ENCODE peak calls at places on chromosomes 11 and 22, in five cellular contexts. E is stomach, N is heart left ventricle, V is PC-9, J is HCT116. Y is an unnamed sample.

GRCh38 chr22:48660795-48661740 is 1166.6 kb downstream of the BRD1 start:
- DNase-seq in N (no peak), E (no peak), V (no peak), J (no peak), Y (no peak)

GRCh38 chr22:33923660-33924246 is 3.5 kb upstream of the LARGE1 start:
- DNase-seq in V (peak; percentile 55), E (peak; percentile 71), J (peak; percentile 27), N (peak; percentile 58), Y (peak; percentile 23)

GRCh38 chr11:126186031-126186698 is 25.3 kb downstream of the RPUSD4 start:
- DNase-seq in N (peak; percentile 74), V (no peak), E (no peak), J (no peak), Y (no peak)

GRCh38 chr11:47524200-47524874 is 28.6 kb downstream of the CELF1 start:
- DNase-seq in J (no peak), V (no peak), E (peak; percentile 36), N (peak; percentile 45), Y (no peak)

GRCh38 chr11:36464720-36465119 is 45.4 kb downstream of the TRAF6 start:
- DNase-seq in V (no peak), J (no peak), E (no peak), N (no peak), Y (no peak)

GRCh38 chr11:17046690-17047089 is 30.8 kb downstream of the RPS13 start:
- DNase-seq in J (no peak), V (no peak), E (no peak), N (no peak), Y (no peak)

GRCh38 chr22:43829904-43830851 is 18.1 kb upstream of the EFCAB6 start:
- DNase-seq in N (peak; percentile 93), V (no peak), E (no peak), J (no peak), Y (no peak)

GRCh38 chr11:6825333-6825744 is 20.1 kb upstream of the OR10A5 start:
- DNase-seq in J (no peak), N (no peak), E (no peak), V (no peak), Y (no peak)

GRCh38 chr11:117771197-117771596 is 25.8 kb downstream of the DSCAML1 start:
- DNase-seq in E (no peak), N (no peak), J (no peak), V (no peak), Y (no peak)

GRCh38 chr11:12019867-12020416 is 11.5 kb upstream of the DKK3 start:
- DNase-seq in E (no peak), N (no peak), J (no peak), V (no peak), Y (no peak)

GRCh38 chr11:6618117-6619020 is 853 bp downstream of the TPP1 start:
- DNase-seq in N (no peak), E (peak; percentile 49), J (no peak), V (no peak), Y (peak; percentile 59)

GRCh38 chr11:72721689-72722049 is 30.5 kb downstream of the ARAP1 start:
- DNase-seq in J (no peak), N (peak; percentile 70), E (peak; percentile 40), V (no peak), Y (no peak)

GRCh38 chr22:43474161-43475101 is 62.6 kb downstream of the MPPED1 start:
- DNase-seq in E (no peak), N (no peak), J (no peak), V (no peak), Y (no peak)

GRCh38 chr11:34492806-34493414 is 20.7 kb downstream of the ELF5 start:
- DNase-seq in E (peak; percentile 74), V (peak; percentile 41), N (peak; percentile 62), J (peak; percentile 60), Y (no peak)

GRCh38 chr22:45911601-45912271 is 65.2 kb downstream of the WNT7B start:
- DNase-seq in V (peak; percentile 92), N (peak; percentile 83), J (no peak), E (peak; percentile 36), Y (no peak)

GRCh38 chr22:45441158-45441557 is 27.7 kb downstream of the RIBC2 start:
- DNase-seq in N (peak; percentile 78), J (peak; percentile 42), V (peak; percentile 81), E (peak; percentile 35), Y (no peak)

GRCh38 chr11:60924906-60925684 is 835 bp downstream of the TMEM132A start:
- DNase-seq in N (no peak), E (no peak), V (no peak), J (no peak), Y (no peak)

GRCh38 chr22:49992921-49993648 is 19.5 kb downstream of the IL17REL start:
- DNase-seq in J (no peak), E (peak; percentile 80), N (peak; percentile 72), V (peak; percentile 32), Y (no peak)

GRCh38 chr11:78060533-78060932 is 3.1 kb upstream of the THRSP start:
- DNase-seq in J (no peak), V (no peak), N (no peak), E (no peak), Y (no peak)
- H3K27ac ChIP-seq in J (no peak overlapping the region), V (no peak overlapping the region), N (no peak overlapping the region), E (no peak overlapping the region), Y (no peak overlapping the region)

DNA sequence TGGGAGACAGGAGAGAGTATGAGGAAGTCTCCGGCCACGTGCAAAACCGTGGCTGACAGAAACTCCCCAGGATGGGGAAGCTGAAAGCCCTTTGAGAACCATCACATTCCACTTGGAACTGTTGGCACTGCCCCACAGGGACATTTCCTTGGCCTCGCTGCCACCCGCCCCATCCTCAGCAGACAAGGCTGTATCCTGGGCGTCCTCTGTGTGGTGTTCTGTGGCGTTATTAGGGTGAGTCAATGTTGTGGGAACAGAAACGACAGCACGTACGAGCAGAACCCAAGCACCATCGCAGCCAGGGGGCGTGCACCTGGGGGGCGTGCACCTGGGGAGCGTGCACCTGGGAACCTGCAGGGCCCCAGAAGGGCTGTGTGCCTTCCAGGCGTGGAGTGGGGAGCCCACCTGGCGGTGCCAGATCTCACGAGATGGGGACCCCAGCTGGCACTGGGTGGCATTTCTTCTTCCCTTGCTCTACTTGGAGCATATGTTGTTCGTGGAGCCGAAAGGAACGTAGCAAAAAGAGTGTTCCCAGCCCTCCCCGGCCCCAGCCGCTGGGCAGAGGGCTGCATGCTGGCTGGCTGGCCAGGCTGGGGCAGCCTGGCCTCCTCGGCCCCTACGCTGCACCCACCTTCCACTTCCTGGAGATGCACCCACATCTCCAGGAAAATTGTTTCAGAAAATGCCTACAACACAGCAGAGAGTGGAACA is 35.4 kb downstream of the NFAM1 start:
- DNase-seq in J (peak; percentile 3), E (no peak), N (peak; percentile 57), V (no peak), Y (no peak)
- TF ChIP-seq CTCF in J (peak; percentile 38), E (no peak), N (no peak), V (no peak), Y (no peak)

DNA sequence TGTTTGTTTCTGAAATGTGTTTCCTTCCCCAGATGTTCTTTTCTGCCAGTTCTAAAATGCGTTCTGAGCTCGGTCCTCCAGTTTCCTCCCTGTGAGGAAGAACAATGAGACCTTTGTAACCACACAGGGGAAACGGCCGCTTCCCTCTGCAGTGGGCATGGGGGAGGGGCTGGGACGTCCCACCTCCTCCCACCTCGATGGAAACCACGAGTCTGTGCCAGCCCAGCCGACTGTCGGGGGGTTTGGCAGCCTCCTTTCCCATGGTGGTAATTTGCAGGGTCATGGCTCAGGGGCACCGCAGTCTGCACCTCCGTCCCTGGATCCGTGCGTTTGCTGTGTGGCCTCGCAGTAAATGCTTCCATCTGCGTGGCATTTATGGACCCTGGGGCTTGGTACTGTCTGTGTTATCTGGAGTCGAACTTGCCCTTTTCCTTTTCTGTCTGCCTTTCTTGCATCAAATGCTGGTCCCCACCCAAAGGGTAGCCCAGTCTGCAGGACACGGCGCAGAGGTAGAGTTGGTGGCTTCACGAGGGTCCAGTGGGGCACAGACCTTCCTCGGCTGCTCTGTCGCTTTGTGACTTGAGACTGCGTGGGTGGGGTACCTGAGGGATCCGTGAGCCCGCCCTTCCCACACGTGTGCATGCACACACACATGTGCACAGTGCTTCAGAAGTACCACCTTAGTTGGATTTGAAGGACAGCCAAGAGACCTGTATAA is 16.1 kb downstream of the LRP5 start:
- DNase-seq in V (no peak), J (no peak), E (peak; percentile 51), N (peak; percentile 61), Y (no peak)
- H3K27ac ChIP-seq in V (no peak overlapping the region), J (no peak overlapping the region), E (peak overlapping the region; percentile 74), N (no peak overlapping the region), Y (no peak overlapping the region)

GRCh38 chr11:125129316-125129990 is 18.0 kb upstream of the TMEM218 start:
- DNase-seq in E (no peak), J (no peak), N (no peak), V (no peak), Y (no peak)

GRCh38 chr11:125123194-125123946 is 11.9 kb upstream of the TMEM218 start:
- DNase-seq in E (no peak), N (no peak), J (no peak), V (peak; percentile 62), Y (no peak)

GRCh38 chr11:125128450-125128849 is 17.0 kb upstream of the TMEM218 start:
- DNase-seq in V (no peak), E (no peak), N (no peak), J (no peak), Y (peak; percentile 67)

GRCh38 chr11:125123947-125124633 is 12.7 kb upstream of the TMEM218 start:
- DNase-seq in N (peak; percentile 57), E (peak; percentile 74), J (peak; percentile 86), V (peak; percentile 72), Y (no peak)
- TF ChIP-seq CTCF in N (peak; percentile 58), E (peak; percentile 48), J (peak; percentile 68), V (peak; percentile 80), Y (peak; percentile 29)